ENCODE peak calls at places on chromosome 1, in ten cellular contexts. C is colonic mucosa, J is IMR-90, R is brain microvascular endothelial cell, Y is lower leg skin, E is fibroblast of mammary gland, S is tibial nerve, F is prostate gland, W is astrocyte of the spinal cord, I is HL-60. O is an unnamed sample.

GRCh38 chr1:197776348-197777082 is 1.2 kb upstream of the DENND1B start:
- DNase-seq in C (no peak), J (peak), R (no peak), Y (no peak), E (peak), S (no peak), F (no peak), W (peak), I (peak), O (peak)

GRCh38 chr1:205709059-205709398 is 28.7 kb upstream of the SLC45A3 start:
- DNase-seq in C (no peak), J (peak), R (peak), Y (no peak), E (peak), S (no peak), F (no peak), W (peak), I (no peak), O (no peak)

GRCh38 chr1:224867715-224868114 is 61.8 kb upstream of the DNAH14 start:
- DNase-seq in C (no peak), J (no peak), R (no peak), Y (no peak), E (peak), S (no peak), F (no peak), W (no peak), I (no peak), O (peak)

GRCh38 chr1:229229721-229230135 is 41.2 kb upstream of the RAB4A start:
- DNase-seq in C (peak), J (no peak), R (no peak), Y (peak), E (peak), S (peak), F (peak), W (no peak), I (no peak), O (no peak)

GRCh38 chr1:108678696-108679095 is 13.4 kb upstream of the PRPF38B start:
- DNase-seq in C (no peak), J (no peak), R (no peak), Y (no peak), E (no peak), S (no peak), F (no peak), W (no peak), I (no peak), O (no peak)

GRCh38 chr1:86137458-86137857 is 19.1 kb downstream of the COL24A1 start:
- DNase-seq in C (no peak), J (peak), R (peak), Y (no peak), E (peak), S (no peak), F (no peak), W (peak), I (no peak), O (peak)

GRCh38 chr1:223189903-223190724 is 47.1 kb upstream of the TLR5 start:
- DNase-seq in C (no peak), J (peak), R (no peak), Y (no peak), E (peak), S (no peak), F (no peak), W (peak), I (no peak), O (peak)

GRCh38 chr1:58874757-58875755 is 91.2 kb upstream of the JUN start:
- DNase-seq in C (no peak), J (peak), R (no peak), Y (peak), E (peak), S (no peak), F (no peak), W (peak), I (no peak), O (peak)

GRCh38 chr1:11749203-11749689 is 12.7 kb upstream of the C1orf167 start:
- DNase-seq in C (peak), J (no peak), R (no peak), Y (no peak), E (peak), S (no peak), F (peak), W (no peak), I (peak), O (peak)

GRCh38 chr1:3373175-3373574 is 81.3 kb upstream of the ARHGEF16 start:
- DNase-seq in C (no peak), J (no peak), R (no peak), Y (no peak), E (no peak), S (no peak), F (no peak), W (no peak), I (no peak), O (no peak)
- H3K4me3 ChIP-seq in C (no peak), J (no peak), R (no peak), Y (no peak), E (no peak), S (no peak), F (no peak), W (no peak), I (no peak), O (no peak)

GRCh38 chr1:18234790-18235242 is 127.2 kb downstream of the IGSF21 start:
- DNase-seq in C (peak), J (peak), R (peak), Y (peak), E (peak), S (peak), F (peak), W (no peak), I (peak), O (peak)

GRCh38 chr1:18233176-18233864 is 125.7 kb downstream of the IGSF21 start:
- DNase-seq in C (no peak), J (no peak), R (no peak), Y (no peak), E (no peak), S (no peak), F (no peak), W (no peak), I (no peak), O (no peak)

GRCh38 chr1:18229620-18230019 is 122.0 kb downstream of the IGSF21 start:
- DNase-seq in C (no peak), J (no peak), R (no peak), Y (no peak), E (no peak), S (no peak), F (no peak), W (no peak), I (no peak), O (no peak)

GRCh38 chr1:18230840-18231239 is 123.2 kb downstream of the IGSF21 start:
- DNase-seq in C (no peak), J (no peak), R (no peak), Y (no peak), E (no peak), S (no peak), F (no peak), W (no peak), I (no peak), O (no peak)

GRCh38 chr1:18232052-18232451 is 124.5 kb downstream of the IGSF21 start:
- DNase-seq in C (no peak), J (no peak), R (no peak), Y (no peak), E (peak), S (no peak), F (no peak), W (no peak), I (no peak), O (no peak)
- TF ChIP-seq CTCF in C (peak), J (no peak), R (peak), Y (no peak), E (peak), S (no peak), F (no peak), W (peak), I (peak), O (no peak)

DNA sequence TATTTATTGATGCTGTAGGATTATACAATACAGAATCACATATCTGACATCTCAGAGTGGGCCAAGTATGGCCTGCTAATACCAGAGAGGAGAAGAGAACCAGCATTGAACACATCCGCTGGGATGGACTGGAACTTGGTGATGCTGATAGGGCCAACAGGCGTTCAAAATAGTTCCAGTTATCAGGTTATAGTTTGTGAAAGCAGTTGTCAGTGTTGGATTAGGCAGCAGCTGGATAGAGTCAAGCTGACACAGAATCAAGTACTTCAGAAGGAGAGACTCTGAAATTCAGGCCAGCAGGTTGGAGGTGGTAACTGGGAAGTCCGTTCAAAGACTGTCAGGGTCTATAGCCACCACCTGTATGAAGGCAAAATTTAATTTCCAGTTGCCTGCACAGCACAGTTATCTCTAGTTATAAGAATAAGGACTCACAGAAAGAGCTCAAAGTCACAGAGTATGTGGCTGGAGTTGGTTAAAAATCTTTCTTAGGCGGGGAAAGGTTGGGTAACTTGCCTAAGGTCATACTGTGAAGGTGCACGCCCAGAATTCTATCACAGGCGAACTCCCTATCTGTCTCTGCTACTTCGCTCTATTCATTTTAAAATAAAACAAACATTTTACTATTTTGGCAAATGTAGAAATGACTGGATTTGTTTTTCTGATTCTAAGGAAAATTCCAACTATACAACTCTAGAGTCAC is 9.9 kb upstream of the DIPK1A start:
- DNase-seq in C (no peak), J (no peak), R (no peak), Y (no peak), E (no peak), S (no peak), F (no peak), W (no peak), I (no peak), O (no peak)
- H3K4me3 ChIP-seq in C (no peak), J (no peak), R (no peak), Y (no peak), E (no peak), S (no peak), F (no peak), W (no peak), I (no peak), O (no peak)

DNA sequence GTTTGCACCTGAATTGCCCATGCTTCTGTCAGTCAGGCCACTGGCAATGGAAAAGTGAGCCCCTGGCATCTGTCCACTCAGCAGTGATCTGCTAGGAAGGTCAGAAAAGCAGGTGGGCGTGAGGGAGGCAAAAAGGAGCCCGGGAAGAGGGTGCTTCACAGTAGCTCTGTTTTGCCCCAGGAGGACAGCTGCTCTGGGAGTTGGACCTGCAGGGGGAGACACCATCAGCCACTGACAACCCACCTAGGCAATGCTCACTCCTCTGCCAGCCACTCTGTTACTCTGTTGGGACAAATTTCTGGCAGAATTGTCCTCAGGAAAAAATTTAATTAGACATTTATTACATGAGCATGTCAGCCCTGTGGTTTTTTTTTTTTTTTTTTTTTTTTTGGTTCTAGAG is 146.4 kb downstream of the LRIG2 start:
- DNase-seq in C (no peak), J (no peak), R (no peak), Y (no peak), E (no peak), S (no peak), F (no peak), W (no peak), I (no peak), O (no peak)
- TF ChIP-seq CTCF in C (no peak), J (peak), R (peak), Y (no peak), E (peak), S (no peak), F (no peak), W (peak), I (no peak), O (peak)

DNA sequence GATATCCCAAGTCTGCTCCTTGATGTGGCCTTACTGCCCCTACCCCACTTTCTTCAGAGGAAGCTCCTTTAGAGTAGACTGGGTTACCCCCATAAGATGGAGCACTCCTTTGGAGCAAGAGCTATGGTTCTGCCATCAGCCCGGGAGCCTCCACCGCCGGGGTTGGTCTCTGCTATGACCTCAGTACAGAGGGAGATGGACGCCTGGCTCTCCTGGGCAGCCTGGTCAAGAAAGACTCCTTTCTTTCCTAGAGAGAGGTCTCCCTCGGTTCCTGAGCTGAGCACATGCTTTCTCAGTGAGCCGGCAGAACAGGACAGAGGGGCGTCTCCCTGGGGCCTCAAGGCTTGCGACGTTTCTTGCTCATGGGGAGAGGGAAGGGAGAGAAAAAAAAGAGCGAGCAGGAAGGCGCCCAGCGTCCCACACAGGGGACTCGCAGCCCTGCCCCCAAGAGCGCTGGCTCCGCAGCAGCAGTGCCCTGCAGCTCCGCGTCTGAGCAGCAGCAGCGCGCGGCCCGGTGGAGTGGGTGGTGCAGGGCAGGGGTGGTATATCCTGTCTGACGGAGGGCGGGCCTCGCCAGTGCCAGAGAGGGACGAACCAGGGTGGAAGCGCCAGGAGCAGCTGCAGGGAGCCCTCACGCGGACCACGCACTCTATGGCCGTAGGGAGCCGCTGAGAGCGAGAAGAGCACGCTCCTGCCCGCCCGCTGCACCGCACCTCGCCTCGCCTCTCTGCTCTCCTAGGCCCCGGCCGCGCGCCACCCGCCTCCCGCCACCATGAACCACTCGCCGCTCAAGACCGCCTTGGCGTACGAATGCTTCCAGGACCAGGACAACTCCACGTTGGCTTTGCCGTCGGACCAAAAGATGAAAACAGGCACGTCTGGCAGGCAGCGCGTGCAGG is at the start of gene PKP1:
- DNase-seq in C (peak), J (peak), R (no peak), Y (peak), E (no peak), S (no peak), F (peak), W (no peak), I (no peak), O (peak)
- H3K4me3 ChIP-seq in C (no peak), J (peak), R (peak), Y (peak), E (no peak), S (peak), F (peak), W (peak), I (no peak), O (peak)

GRCh38 chr1:243946946-243947345 is 96.9 kb upstream of the AKT3 start:
- DNase-seq in C (no peak), J (no peak), R (no peak), Y (no peak), E (peak), S (no peak), F (no peak), W (no peak), I (no peak), O (no peak)
- TF ChIP-seq CTCF in C (no peak), J (peak), R (peak), Y (no peak), E (peak), S (peak), F (peak), W (peak), I (peak), O (peak)

GRCh38 chr1:201503397-201504176 is 3.3 kb downstream of the CSRP1 start:
- DNase-seq in C (no peak), J (peak), R (peak), Y (no peak), E (peak), S (no peak), F (peak), W (peak), I (no peak), O (peak)

GRCh38 chr1:201505505-201505893 is 1.4 kb downstream of the CSRP1 start:
- DNase-seq in C (peak), J (peak), R (peak), Y (no peak), E (peak), S (no peak), F (no peak), W (peak), I (peak), O (peak)

GRCh38 chr1:201502511-201502857 is 4.4 kb downstream of the CSRP1 start:
- DNase-seq in C (no peak), J (no peak), R (no peak), Y (no peak), E (no peak), S (no peak), F (no peak), W (no peak), I (no peak), O (no peak)

GRCh38 chr1:201504799-201505504 is 2.0 kb downstream of the CSRP1 start:
- DNase-seq in C (no peak), J (no peak), R (no peak), Y (no peak), E (no peak), S (no peak), F (no peak), W (no peak), I (no peak), O (no peak)

GRCh38 chr1:201504179-201504631 is 2.7 kb downstream of the CSRP1 start:
- DNase-seq in C (no peak), J (peak), R (no peak), Y (no peak), E (peak), S (no peak), F (no peak), W (no peak), I (no peak), O (no peak)
- H3K4me3 ChIP-seq in C (no peak), J (peak), R (peak), Y (no peak), E (no peak), S (peak), F (peak), W (peak), I (no peak), O (no peak)

GRCh38 chr1:65059930-65060538 is 88.0 kb upstream of the AK4 start:
- DNase-seq in C (no peak), J (peak), R (no peak), Y (no peak), E (peak), S (no peak), F (no peak), W (peak), I (no peak), O (peak)
- TF ChIP-seq CTCF in C (peak), J (peak), R (peak), Y (no peak), E (peak), S (peak), F (peak), W (peak), I (peak), O (peak)

GRCh38 chr1:31372051-31372450 is 825 bp downstream of the FABP3 start:
- DNase-seq in C (no peak), J (no peak), R (no peak), Y (no peak), E (no peak), S (no peak), F (no peak), W (no peak), I (no peak), O (no peak)
- H3K4me3 ChIP-seq in C (no peak), J (no peak), R (peak), Y (no peak), E (peak), S (no peak), F (no peak), W (no peak), I (no peak), O (no peak)

O was measured in bronchial epithelial cell.